ENCODE peak calls at places on chromosomes 12 and 14, in ten cellular contexts. A, E, Z, S, Y, D, W, L, R and I are unnamed samples.

GRCh38 chr14:80433811-80434210 is 222.5 kb upstream of the DIO2 start:
- DNase-seq in A (no peak), E (no peak), Z (no peak), S (no peak), Y (no peak), D (no peak), W (no peak), L (no peak), R (no peak), I (no peak)

GRCh38 chr12:70652451-70652850 is 15.2 kb upstream of the PTPRB start:
- DNase-seq in A (no peak), E (no peak), Z (no peak), S (no peak), Y (no peak), D (no peak), W (no peak), L (no peak), R (no peak), I (no peak)

GRCh38 chr12:51323966-51324895 is at the start of gene BIN2:
- DNase-seq in A (no peak), E (peak; percentile 63), Z (peak; percentile 52), S (peak; percentile 37), Y (no peak), D (no peak), W (peak; percentile 19), L (no peak), R (peak; percentile 75), I (no peak)

GRCh38 chr12:41992692-41993215 is 151.9 kb downstream of the GXYLT1 start:
- DNase-seq in A (no peak), E (no peak), Z (no peak), S (no peak), Y (no peak), D (no peak), W (no peak), L (no peak), R (no peak), I (no peak)

GRCh38 chr14:56124296-56124695 is 6.1 kb downstream of the PELI2 start:
- DNase-seq in A (no peak), E (no peak), Z (no peak), S (no peak), Y (peak; percentile 31), D (no peak), W (no peak), L (peak; percentile 23), R (no peak), I (no peak)

GRCh38 chr12:47730341-47730744 is 5.1 kb upstream of the ENDOU start:
- DNase-seq in A (peak; percentile 54), E (peak; percentile 15), Z (peak; percentile 36), S (no peak), Y (peak; percentile 42), D (no peak), W (peak; percentile 78), L (peak; percentile 79), R (no peak), I (no peak)

GRCh38 chr12:42255221-42255874 is 17.3 kb upstream of the YAF2 start:
- DNase-seq in A (peak; percentile 13), E (no peak), Z (no peak), S (no peak), Y (no peak), D (peak; percentile 31), W (no peak), L (no peak), R (no peak), I (no peak)

GRCh38 chr14:60590907-60591510 is 58.3 kb downstream of the SIX1 start:
- DNase-seq in A (no peak), E (no peak), Z (no peak), S (no peak), Y (peak; percentile 17), D (peak; percentile 38), W (no peak), L (peak; percentile 68), R (no peak), I (no peak)

GRCh38 chr14:103748539-103748867 is 32.9 kb downstream of the ZFYVE21 start:
- DNase-seq in A (no peak), E (no peak), Z (no peak), S (no peak), Y (no peak), D (no peak), W (no peak), L (no peak), R (no peak), I (no peak)

GRCh38 chr12:58575281-58575680 is 345.0 kb downstream of the LRIG3 start:
- DNase-seq in A (no peak), E (no peak), Z (no peak), S (no peak), Y (peak; percentile 94), D (no peak), W (no peak), L (peak; percentile 90), R (no peak), I (no peak)

GRCh38 chr14:75279153-75279738 is 618 bp downstream of the FOS start:
- DNase-seq in A (peak; percentile 42), E (peak; percentile 75), Z (peak; percentile 64), S (peak; percentile 68), Y (peak; percentile 83), D (peak; percentile 46), W (peak; percentile 72), L (peak; percentile 83), R (peak; percentile 78), I (peak; percentile 36)

GRCh38 chr12:63098851-63099250 is 52.1 kb downstream of the AVPR1A start:
- DNase-seq in A (no peak), E (no peak), Z (no peak), S (peak; percentile 43), Y (no peak), D (peak; percentile 35), W (no peak), L (no peak), R (no peak), I (peak; percentile 52)

GRCh38 chr14:70816525-70816924 is 7.2 kb upstream of the MAP3K9 start:
- DNase-seq in A (no peak), E (no peak), Z (no peak), S (no peak), Y (no peak), D (peak; percentile 44), W (no peak), L (no peak), R (no peak), I (no peak)

GRCh38 chr12:96402061-96402460 is 1.8 kb upstream of the CDK17 start:
- DNase-seq in A (no peak), E (no peak), Z (no peak), S (no peak), Y (no peak), D (peak; percentile 77), W (no peak), L (no peak), R (no peak), I (peak; percentile 9)
- H3K27ac ChIP-seq in A (peak overlapping the region; percentile 82), E (no peak overlapping the region), Z (peak overlapping the region; percentile 98), S (no peak overlapping the region), Y (peak overlapping the region; percentile 57), D (no peak overlapping the region), W (no peak overlapping the region), L (peak overlapping the region; percentile 94), R (peak overlapping the region; percentile 100), I (no peak overlapping the region)

GRCh38 chr12:119069029-119069731 is 87.8 kb downstream of the SRRM4 start:
- DNase-seq in A (no peak), E (no peak), Z (no peak), S (no peak), Y (no peak), D (peak; percentile 14), W (no peak), L (no peak), R (peak; percentile 42), I (peak; percentile 86)

GRCh38 chr12:119068129-119068856 is 87.0 kb downstream of the SRRM4 start:
- DNase-seq in A (no peak), E (no peak), Z (no peak), S (no peak), Y (no peak), D (no peak), W (no peak), L (no peak), R (no peak), I (peak; percentile 7)

GRCh38 chr12:119071176-119071575 is 89.8 kb downstream of the SRRM4 start:
- DNase-seq in A (no peak), E (no peak), Z (no peak), S (no peak), Y (no peak), D (no peak), W (no peak), L (no peak), R (no peak), I (no peak)

GRCh38 chr12:119072463-119072862 is 91.1 kb downstream of the SRRM4 start:
- DNase-seq in A (no peak), E (no peak), Z (no peak), S (no peak), Y (no peak), D (no peak), W (no peak), L (no peak), R (no peak), I (no peak)

GRCh38 chr12:119071638-119072231 is 90.4 kb downstream of the SRRM4 start:
- DNase-seq in A (no peak), E (no peak), Z (no peak), S (no peak), Y (no peak), D (no peak), W (no peak), L (no peak), R (no peak), I (peak; percentile 6)
- H3K27ac ChIP-seq in A (no peak overlapping the region), E (no peak overlapping the region), Z (no peak overlapping the region), S (no peak overlapping the region), Y (no peak overlapping the region), D (no peak overlapping the region), W (no peak overlapping the region), L (no peak overlapping the region), R (no peak overlapping the region), I (no peak overlapping the region)

DNA sequence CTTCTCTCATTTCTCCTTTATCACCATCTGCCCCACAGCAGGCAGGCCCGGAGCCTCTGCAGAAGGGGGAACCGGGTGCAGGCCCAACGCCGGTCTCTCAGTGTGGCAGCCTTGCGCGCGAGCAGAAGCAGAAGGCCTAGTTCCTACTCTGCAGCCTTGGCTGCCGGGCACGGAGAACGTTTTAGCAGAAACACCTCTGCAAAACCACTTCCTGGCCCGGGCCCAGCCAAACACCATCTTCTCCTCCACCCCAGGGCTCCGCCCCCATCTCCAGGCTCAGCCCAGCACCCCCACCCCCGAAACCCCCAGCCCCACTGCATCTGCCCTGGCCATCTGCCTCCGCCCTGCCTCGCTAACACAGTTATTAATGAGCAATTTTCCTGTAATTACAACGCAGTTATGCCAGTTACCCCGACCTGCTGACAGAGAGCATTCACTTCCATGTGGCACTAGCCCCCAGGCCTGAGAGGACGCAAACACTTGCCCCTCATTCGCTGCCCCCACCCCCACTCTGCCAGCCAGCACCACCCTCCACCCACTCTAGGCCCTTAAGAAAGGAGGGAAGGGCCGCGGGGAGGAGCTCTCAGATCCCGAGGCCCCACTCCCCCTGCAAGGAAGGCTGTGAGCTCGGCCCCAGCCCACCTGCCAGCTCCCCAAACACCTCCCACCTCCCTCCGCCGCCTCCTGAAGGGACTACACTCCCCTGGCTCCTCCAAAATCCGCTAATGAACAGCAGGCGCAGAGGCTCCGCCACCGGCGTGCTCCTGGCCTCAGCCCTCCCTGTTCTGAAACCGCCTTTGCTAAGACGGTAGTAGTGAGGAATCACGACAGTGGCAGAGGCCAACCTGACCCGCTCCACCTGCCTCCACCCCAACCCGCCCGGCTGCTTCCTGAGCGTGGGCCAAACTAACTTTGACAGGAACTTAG is 44.7 kb upstream of the FBRSL1 start:
- DNase-seq in A (no peak), E (no peak), Z (no peak), S (peak; percentile 37), Y (no peak), D (peak; percentile 37), W (no peak), L (peak; percentile 37), R (peak; percentile 63), I (no peak)
- H3K27ac ChIP-seq in A (peak overlapping the region; percentile 30), E (peak overlapping the region; percentile 65), Z (no peak overlapping the region), S (peak overlapping the region; percentile 79), Y (no peak overlapping the region), D (no peak overlapping the region), W (peak overlapping the region; percentile 32), L (peak overlapping the region; percentile 68), R (peak overlapping the region; percentile 74), I (no peak overlapping the region)

GRCh38 chr12:120855823-120856589 is 48.2 kb downstream of the SPPL3 start:
- DNase-seq in A (no peak), E (no peak), Z (no peak), S (no peak), Y (no peak), D (no peak), W (no peak), L (peak; percentile 32), R (no peak), I (no peak)
- H3K27ac ChIP-seq in A (no peak overlapping the region), E (no peak overlapping the region), Z (no peak overlapping the region), S (no peak overlapping the region), Y (no peak overlapping the region), D (no peak overlapping the region), W (no peak overlapping the region), L (no peak overlapping the region), R (no peak overlapping the region), I (no peak overlapping the region)